ENCODE peak calls at places on chromosomes 13 and 19, in nine cellular contexts. M, U, F, P, R, O, L, G and N are unnamed samples.

GRCh38 chr13:42102961-42103688 is 54.7 kb downstream of the DGKH start:
- DNase-seq in M (no peak), U (no peak), F (no peak), P (no peak), R (no peak), O (peak; percentile 57), L (no peak), G (no peak), N (no peak)

GRCh38 chr13:30346159-30346788 is 38.9 kb upstream of the KATNAL1 start:
- DNase-seq in M (no peak), U (no peak), F (no peak), P (no peak), R (no peak), O (no peak), L (no peak), G (no peak), N (no peak)

GRCh38 chr13:28613562-28613961 is 45.4 kb upstream of the POMP start:
- DNase-seq in M (no peak), U (no peak), F (no peak), P (no peak), R (no peak), O (no peak), L (no peak), G (no peak), N (peak; percentile 60)

GRCh38 chr19:53183146-53183545 is 10.0 kb downstream of the ZNF665 start:
- DNase-seq in M (no peak), U (no peak), F (no peak), P (no peak), R (no peak), O (peak; percentile 66), L (no peak), G (no peak), N (peak; percentile 30)

GRCh38 chr19:21158523-21159135 is 16.8 kb downstream of the ZNF431 start:
- DNase-seq in M (no peak), U (peak; percentile 65), F (no peak), P (no peak), R (no peak), O (peak; percentile 68), L (no peak), G (no peak), N (peak; percentile 20)

GRCh38 chr13:37753776-37754175 is 115.8 kb downstream of the TRPC4 start:
- DNase-seq in M (no peak), U (no peak), F (no peak), P (no peak), R (no peak), O (no peak), L (no peak), G (no peak), N (no peak)

GRCh38 chr13:70255406-70255991 is 147.2 kb upstream of the KLHL1 start:
- DNase-seq in M (no peak), U (no peak), F (no peak), P (no peak), R (no peak), O (no peak), L (no peak), G (no peak), N (no peak)

GRCh38 chr13:50713849-50714248 is 129.6 kb downstream of the DLEU7 start:
- DNase-seq in M (no peak), U (peak; percentile 49), F (no peak), P (no peak), R (no peak), O (peak; percentile 59), L (no peak), G (no peak), N (peak; percentile 86)

GRCh38 chr13:36417328-36417727 is 15.0 kb upstream of the CCNA1 start:
- DNase-seq in M (no peak), U (no peak), F (no peak), P (no peak), R (no peak), O (no peak), L (no peak), G (no peak), N (no peak)

GRCh38 chr13:113625965-113626661 is 31.9 kb downstream of the ATP4B start:
- DNase-seq in M (peak; percentile 2), U (peak; percentile 47), F (peak; percentile 36), P (no peak), R (peak; percentile 13), O (peak; percentile 50), L (no peak), G (no peak), N (peak; percentile 85)

GRCh38 chr19:43425567-43426392 is 11.1 kb downstream of the TEX101 start:
- DNase-seq in M (no peak), U (peak; percentile 24), F (no peak), P (no peak), R (no peak), O (peak; percentile 18), L (no peak), G (peak; percentile 58), N (peak; percentile 16)

GRCh38 chr13:28865312-28865711 is 45.2 kb downstream of the MTUS2 start:
- DNase-seq in M (no peak), U (no peak), F (no peak), P (no peak), R (no peak), O (no peak), L (no peak), G (no peak), N (no peak)

GRCh38 chr19:55145241-55145640 is 3.8 kb downstream of the TNNT1 start:
- DNase-seq in M (no peak), U (no peak), F (no peak), P (no peak), R (no peak), O (no peak), L (no peak), G (no peak), N (no peak)
- H3K4me3 ChIP-seq in M (no peak overlapping the region), U (no peak overlapping the region), F (peak overlapping the region; percentile 68), P (no peak overlapping the region), R (no peak overlapping the region), O (no peak overlapping the region), L (no peak overlapping the region), G (no peak overlapping the region), N (no peak overlapping the region)

GRCh38 chr19:11612816-11613511 is 15.7 kb downstream of the ZNF627 start:
- DNase-seq in M (no peak), U (no peak), F (no peak), P (no peak), R (no peak), O (no peak), L (no peak), G (no peak), N (no peak)
- TF ChIP-seq CTCF in M (no peak), U (no peak), F (no peak), P (no peak), R (no peak), O (no peak), L (no peak), G (no peak), N (no peak)

DNA sequence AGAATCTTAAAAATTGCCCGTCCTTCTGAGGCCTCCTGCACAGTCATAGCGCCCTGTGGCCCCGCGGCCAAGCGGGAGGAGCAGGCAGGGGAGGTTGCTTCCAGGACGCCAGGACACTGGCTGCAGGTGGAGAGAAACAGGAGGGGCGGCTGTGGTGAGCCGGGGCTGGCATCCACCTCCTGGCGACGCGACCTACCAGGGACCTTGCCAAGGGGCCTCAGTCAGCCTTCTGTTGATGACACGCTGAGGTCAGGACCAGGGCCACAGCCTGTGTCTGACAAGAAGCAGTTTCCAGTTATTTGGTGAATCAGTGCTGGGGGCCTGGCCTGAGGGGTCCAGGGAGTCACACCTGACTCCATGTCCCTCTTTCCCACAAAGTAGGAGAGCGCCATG is 13.3 kb upstream of the MKNK2 start:
- DNase-seq in M (no peak), U (no peak), F (peak; percentile 88), P (no peak), R (no peak), O (no peak), L (peak; percentile 71), G (no peak), N (no peak)
- H3K4me3 ChIP-seq in M (peak overlapping the region; percentile 54), U (no peak overlapping the region), F (peak overlapping the region; percentile 41), P (no peak overlapping the region), R (no peak overlapping the region), O (no peak overlapping the region), L (no peak overlapping the region), G (no peak overlapping the region), N (no peak overlapping the region)

GRCh38 chr13:112443191-112444000 is 67.2 kb downstream of the SPACA7 start:
- DNase-seq in M (no peak), U (peak; percentile 2), F (peak; percentile 42), P (no peak), R (no peak), O (no peak), L (no peak), G (no peak), N (no peak)
- TF ChIP-seq CTCF in M (no peak), U (peak; percentile 47), F (no peak), P (no peak), R (no peak), O (peak; percentile 35), L (no peak), G (no peak), N (peak; percentile 34)

GRCh38 chr19:48634036-48634342 is 3.2 kb downstream of the DBP start:
- DNase-seq in M (no peak), U (no peak), F (no peak), P (no peak), R (no peak), O (no peak), L (no peak), G (no peak), N (no peak)
- H3K4me3 ChIP-seq in M (peak overlapping the region; percentile 81), U (no peak overlapping the region), F (peak overlapping the region; percentile 87), P (peak overlapping the region; percentile 34), R (peak overlapping the region; percentile 64), O (peak overlapping the region; percentile 14), L (peak overlapping the region; percentile 76), G (peak overlapping the region; percentile 74), N (peak overlapping the region; percentile 40)

GRCh38 chr19:14916848-14917247 is 24.4 kb upstream of the OR7C2 start:
- DNase-seq in M (no peak), U (no peak), F (no peak), P (no peak), R (no peak), O (no peak), L (no peak), G (peak; percentile 43), N (no peak)
- TF ChIP-seq CTCF in M (no peak), U (no peak), F (no peak), P (no peak), R (no peak), O (no peak), L (no peak), G (peak; percentile 41), N (no peak)

GRCh38 chr13:75514080-75515040 is 23.3 kb downstream of the COMMD6 start:
- DNase-seq in M (no peak), U (peak; percentile 54), F (no peak), P (no peak), R (no peak), O (peak; percentile 56), L (no peak), G (no peak), N (peak; percentile 40)
- H3K4me3 ChIP-seq in M (no peak overlapping the region), U (no peak overlapping the region), F (no peak overlapping the region), P (no peak overlapping the region), R (no peak overlapping the region), O (no peak overlapping the region), L (no peak overlapping the region), G (no peak overlapping the region), N (no peak overlapping the region)